ENCODE peak calls at places on chromosomes 1 and 21, in ten cellular contexts. A, X, Q, D, U, L, R, K, B and P are unnamed samples.

GRCh38 chr1:83818916-83819315 is 180.0 kb downstream of the TTLL7 start:
- DNase-seq in B (no peak), R (no peak), Q (no peak), X (peak), L (no peak), A (no peak), U (no peak), K (no peak), D (no peak), P (no peak)

GRCh38 chr21:15066231-15066577 is 1.4 kb upstream of the NRIP1 start:
- DNase-seq in Q (peak), U (no peak), A (no peak), R (no peak), L (no peak), B (no peak), X (no peak), K (no peak), D (no peak), P (no peak)

GRCh38 chr1:33322870-33323585 is 2.1 kb upstream of the A3GALT2 start:
- DNase-seq in R (no peak), D (no peak), A (no peak), B (no peak), U (no peak), X (no peak), K (no peak), L (no peak), Q (no peak), P (no peak)

GRCh38 chr1:202154766-202155477 is 5.5 kb downstream of the PTPN7 start:
- DNase-seq in B (peak), A (peak), K (no peak), L (peak), Q (peak), R (peak), U (no peak), X (peak), D (peak), P (no peak)

GRCh38 chr1:40650075-40650474 is 15.4 kb downstream of the RIMS3 start:
- DNase-seq in K (no peak), B (no peak), R (no peak), L (no peak), D (peak), X (no peak), Q (no peak), U (no peak), A (no peak), P (no peak)

GRCh38 chr1:100187912-100188311 is 9.9 kb upstream of the LRRC39 start:
- DNase-seq in A (no peak), B (peak), R (no peak), L (no peak), K (no peak), U (no peak), Q (no peak), X (peak), D (no peak), P (peak)

GRCh38 chr1:167749741-167750140 is 28.0 kb downstream of the MPZL1 start:
- DNase-seq in D (no peak), X (no peak), U (no peak), L (no peak), A (no peak), K (no peak), R (no peak), Q (no peak), B (no peak), P (no peak)

GRCh38 chr1:57674803-57675202 is 250.9 kb upstream of the DAB1 start:
- DNase-seq in D (no peak), Q (no peak), B (no peak), U (no peak), R (no peak), L (no peak), X (peak), A (no peak), K (no peak), P (no peak)

GRCh38 chr1:230495891-230496385 is 69.8 kb upstream of the PGBD5 start:
- DNase-seq in L (no peak), B (no peak), K (no peak), Q (peak), X (no peak), D (no peak), R (no peak), A (no peak), U (no peak), P (no peak)

GRCh38 chr1:17002524-17002902 is 9.2 kb downstream of the ATP13A2 start:
- DNase-seq in Q (no peak), U (no peak), L (no peak), K (no peak), B (no peak), D (no peak), R (no peak), A (no peak), X (no peak), P (peak)

GRCh38 chr1:47477595-47478080 is 39.8 kb downstream of the FOXD2 start:
- DNase-seq in L (no peak), U (no peak), A (no peak), X (no peak), D (no peak), K (no peak), B (no peak), R (no peak), Q (peak), P (peak)

GRCh38 chr1:228144213-228145049 is 4.4 kb downstream of the GUK1 start:
- DNase-seq in L (no peak), D (no peak), Q (no peak), X (no peak), U (no peak), A (no peak), R (no peak), B (no peak), K (no peak), P (peak)

GRCh38 chr21:45634511-45635183 is 8.9 kb upstream of the PCBP3 start:
- DNase-seq in R (no peak), K (no peak), D (no peak), A (no peak), Q (no peak), L (no peak), X (peak), B (peak), U (no peak), P (no peak)

GRCh38 chr1:1872329-1872994 is 18.4 kb downstream of the GNB1 start:
- DNase-seq in A (no peak), L (no peak), D (no peak), R (no peak), X (no peak), Q (no peak), K (no peak), B (no peak), U (no peak), P (no peak)

GRCh38 chr1:19654386-19654785 is 10.3 kb downstream of the NBL1 start:
- DNase-seq in U (no peak), B (peak), X (peak), Q (peak), K (no peak), D (no peak), R (no peak), A (no peak), L (no peak), P (no peak)

GRCh38 chr1:32014199-32014936 is 700 bp downstream of the KHDRBS1 start:
- DNase-seq in R (no peak), U (peak), B (peak), L (peak), D (peak), X (peak), K (no peak), A (peak), Q (peak), P (peak)

GRCh38 chr1:163202833-163203451 is at the start of gene RGS5:
- DNase-seq in Q (no peak), L (no peak), R (peak), X (no peak), A (no peak), K (no peak), B (peak), U (no peak), D (peak), P (no peak)

GRCh38 chr1:59026472-59026948 is 242.7 kb upstream of the JUN start:
- DNase-seq in Q (peak), L (no peak), U (no peak), D (no peak), A (no peak), K (no peak), B (peak), R (no peak), X (peak), P (no peak)

GRCh38 chr1:162878000-162878596 is 17.1 kb upstream of the CCDC190 start:
- DNase-seq in Q (peak), U (no peak), K (peak), A (peak), L (no peak), B (peak), R (peak), X (peak), D (peak), P (no peak)

GRCh38 chr1:42684139-42684538 is 1.9 kb downstream of the YBX1 start:
- DNase-seq in U (no peak), K (peak), L (no peak), X (peak), D (no peak), Q (peak), A (no peak), B (peak), R (no peak), P (no peak)

GRCh38 chr1:4605158-4605557 is 49.3 kb upstream of the AJAP1 start:
- DNase-seq in B (no peak), X (no peak), Q (no peak), K (no peak), D (no peak), A (no peak), U (no peak), R (no peak), L (no peak), P (no peak)

GRCh38 chr1:234866007-234866866 is 256.3 kb upstream of the IRF2BP2 start:
- DNase-seq in B (peak), R (no peak), D (no peak), Q (peak), L (no peak), U (no peak), X (peak), A (peak), K (no peak), P (no peak)

GRCh38 chr21:42646076-42646825 is 7.2 kb upstream of the PDE9A start:
- DNase-seq in U (no peak), K (no peak), A (no peak), Q (no peak), L (no peak), B (no peak), D (no peak), R (no peak), X (no peak), P (no peak)

GRCh38 chr1:239856924-239857323 is 234.8 kb upstream of the FMN2 start:
- DNase-seq in B (no peak), D (no peak), X (no peak), K (no peak), U (no peak), A (no peak), Q (no peak), L (no peak), R (no peak), P (no peak)

GRCh38 chr1:109509176-109510134 is at the start of gene AMIGO1:
- DNase-seq in U (peak), L (peak), Q (peak), D (peak), X (peak), K (peak), R (no peak), B (peak), A (peak), P (peak)

GRCh38 chr1:213122514-213122929 is 71.5 kb downstream of the RPS6KC1 start:
- DNase-seq in A (peak), X (peak), B (peak), L (no peak), R (no peak), Q (peak), D (no peak), K (peak), U (no peak), P (no peak)

GRCh38 chr1:41902125-41902524 is 16.6 kb downstream of the HIVEP3 start:
- DNase-seq in R (no peak), D (peak), X (peak), K (no peak), B (peak), L (no peak), U (no peak), A (no peak), Q (peak), P (no peak)

GRCh38 chr1:36109041-36109679 is 15.9 kb downstream of the COL8A2 start:
- DNase-seq in K (no peak), A (no peak), X (peak), B (peak), Q (peak), R (no peak), D (no peak), L (no peak), U (no peak), P (no peak)

GRCh38 chr1:177306019-177306415 is 135.3 kb downstream of the BRINP2 start:
- DNase-seq in K (no peak), R (no peak), L (no peak), Q (no peak), D (no peak), B (no peak), A (no peak), U (no peak), X (no peak), P (no peak)

GRCh38 chr1:201248721-201249559 is 34.4 kb upstream of the PKP1 start:
- DNase-seq in U (no peak), R (no peak), X (no peak), L (no peak), D (no peak), B (no peak), A (no peak), K (no peak), Q (no peak), P (no peak)

GRCh38 chr1:186812560-186812959 is 16.2 kb upstream of the PLA2G4A start:
- DNase-seq in B (peak), X (peak), U (no peak), R (no peak), Q (no peak), L (no peak), A (no peak), D (no peak), K (no peak), P (no peak)

GRCh38 chr1:81703352-81703735 is 97.4 kb upstream of the ADGRL2 start:
- DNase-seq in A (no peak), U (no peak), K (no peak), R (no peak), Q (peak), B (peak), D (no peak), X (peak), L (no peak), P (no peak)

GRCh38 chr1:26471201-26471497 is 1.1 kb upstream of the HMGN2 start:
- DNase-seq in R (no peak), D (no peak), A (no peak), X (no peak), Q (no peak), U (no peak), K (peak), B (no peak), L (no peak), P (no peak)

GRCh38 chr1:53777272-53777671 is 38.3 kb upstream of the GLIS1 start:
- DNase-seq in R (no peak), K (no peak), B (no peak), L (no peak), U (no peak), Q (no peak), D (no peak), X (no peak), A (no peak), P (no peak)

GRCh38 chr1:183198463-183198862 is 12.4 kb downstream of the LAMC2 start:
- DNase-seq in Q (no peak), L (no peak), B (peak), U (no peak), D (no peak), X (peak), R (no peak), A (no peak), K (no peak), P (no peak)

GRCh38 chr1:4476394-4476793 is 178.0 kb upstream of the AJAP1 start:
- DNase-seq in L (no peak), K (no peak), X (no peak), R (no peak), D (no peak), Q (no peak), U (no peak), A (no peak), B (no peak), P (no peak)